ENCODE peak calls at places on chromosomes 5 and 9, in four cellular contexts. O is mammary epithelial cell, S is heart right ventricle, G is SJSA1. M is an unnamed sample.

GRCh38 chr5:142235050-142235797 is 89.6 kb downstream of the SPRY4 start:
- DNase-seq in G (peak; percentile 97), O (peak; percentile 42), S (no peak), M (no peak)

GRCh38 chr5:29382735-29383280 is 1810.7 kb upstream of the CDH6 start:
- DNase-seq in S (no peak), O (no peak), G (no peak), M (no peak)

GRCh38 chr5:157222506-157223230 is 42.0 kb downstream of the ITK start:
- DNase-seq in O (peak; percentile 15), G (no peak), S (no peak), M (peak; percentile 76)

GRCh38 chr5:74056789-74057164 is 430.8 kb downstream of the ARHGEF28 start:
- DNase-seq in O (peak; percentile 47), G (no peak), S (no peak), M (peak; percentile 44)

GRCh38 chr9:27400334-27400875 is 103.5 kb upstream of the EQTN start:
- DNase-seq in S (no peak), G (no peak), O (peak; percentile 61), M (no peak)

GRCh38 chr5:138469540-138470321 is 4.5 kb downstream of the EGR1 start:
- DNase-seq in G (no peak), O (peak; percentile 53), S (peak; percentile 47), M (peak; percentile 80)

GRCh38 chr9:79617395-79617794 is 45.6 kb downstream of the TLE4 start:
- DNase-seq in O (peak; percentile 21), G (no peak), S (peak; percentile 22), M (peak; percentile 57)

GRCh38 chr9:38651400-38652042 is 31.1 kb upstream of the ANKRD18A start:
- DNase-seq in G (no peak), S (no peak), O (no peak), M (no peak)

GRCh38 chr9:134229466-134230091 is 65.2 kb upstream of the RNU6ATAC start:
- DNase-seq in O (no peak), S (no peak), G (no peak), M (no peak)

GRCh38 chr9:72627147-72627546 is 105.7 kb downstream of the TMC1 start:
- DNase-seq in G (no peak), S (no peak), O (no peak), M (no peak)

GRCh38 chr9:73034962-73035361 is 82.1 kb upstream of the ALDH1A1 start:
- DNase-seq in O (no peak), G (no peak), S (no peak), M (no peak)

GRCh38 chr5:108025009-108025408 is 354.3 kb upstream of the EFNA5 start:
- DNase-seq in S (no peak), O (no peak), G (no peak), M (no peak)

GRCh38 chr5:96699186-96699820 is 37.1 kb downstream of the CAST start:
- DNase-seq in G (no peak), S (no peak), O (no peak), M (peak; percentile 57)

GRCh38 chr5:38598994-38599611 is 42.7 kb upstream of the LIFR start:
- DNase-seq in S (no peak), G (peak; percentile 63), O (peak; percentile 75), M (peak; percentile 79)

GRCh38 chr5:140220032-140220697 is 45.2 kb downstream of the CYSTM1 start:
- DNase-seq in O (peak; percentile 74), S (no peak), G (peak; percentile 79), M (no peak)

GRCh38 chr9:91117959-91118651 is 243.6 kb downstream of the AUH start:
- DNase-seq in O (no peak), S (peak; percentile 87), G (peak; percentile 85), M (peak; percentile 74)

GRCh38 chr5:99000878-99001277 is 72.1 kb upstream of the CHD1 start:
- DNase-seq in O (peak; percentile 29), G (no peak), S (no peak), M (no peak)

GRCh38 chr9:99140685-99141314 is 35.9 kb downstream of the TGFBR1 start:
- DNase-seq in G (peak; percentile 44), O (peak; percentile 16), S (peak; percentile 41), M (peak; percentile 76)

GRCh38 chr5:168651654-168652053 is 72.5 kb upstream of the PANK3 start:
- DNase-seq in O (peak; percentile 82), S (no peak), G (peak; percentile 71), M (peak; percentile 78)

GRCh38 chr9:137087409-137087925 is 682 bp downstream of the MAN1B1 start:
- DNase-seq in G (no peak), O (no peak), S (no peak), M (no peak)

GRCh38 chr9:134316444-134317160 is 9.7 kb upstream of the RXRA start:
- DNase-seq in O (peak; percentile 19), G (no peak), S (no peak), M (peak; percentile 51)

GRCh38 chr5:127562252-127562651 is 44.8 kb downstream of the PRRC1 start:
- DNase-seq in S (no peak), G (no peak), O (no peak), M (peak; percentile 12)

GRCh38 chr5:91928751-91929521 is 545.8 kb upstream of the ARRDC3 start:
- DNase-seq in S (no peak), O (no peak), G (no peak), M (peak; percentile 52)

GRCh38 chr5:148836272-148837250 is 10.2 kb downstream of the ADRB2 start:
- DNase-seq in O (no peak), S (no peak), G (no peak), M (no peak)

GRCh38 chr5:71737931-71738539 is 19.0 kb downstream of the CARTPT start:
- DNase-seq in O (no peak), G (no peak), S (no peak), M (no peak)

GRCh38 chr5:32206799-32207634 is 32.9 kb upstream of the GOLPH3 start:
- DNase-seq in G (no peak), S (no peak), O (no peak), M (no peak)

GRCh38 chr5:136458481-136458880 is 93.1 kb upstream of the TRPC7 start:
- DNase-seq in S (no peak), O (no peak), G (no peak), M (no peak)

GRCh38 chr9:114697951-114698351 is 16.0 kb upstream of the TEX48 start:
- DNase-seq in S (no peak), G (no peak), O (no peak), M (no peak)

GRCh38 chr9:114694719-114695269 is 12.8 kb upstream of the TEX48 start:
- DNase-seq in O (no peak), G (no peak), S (no peak), M (no peak)

GRCh38 chr9:114694146-114694545 is 12.2 kb upstream of the TEX48 start:
- DNase-seq in O (peak; percentile 50), S (no peak), G (no peak), M (no peak)

GRCh38 chr9:114693248-114693895 is 11.4 kb upstream of the TEX48 start:
- DNase-seq in S (no peak), G (no peak), O (peak; percentile 65), M (no peak)

DNA sequence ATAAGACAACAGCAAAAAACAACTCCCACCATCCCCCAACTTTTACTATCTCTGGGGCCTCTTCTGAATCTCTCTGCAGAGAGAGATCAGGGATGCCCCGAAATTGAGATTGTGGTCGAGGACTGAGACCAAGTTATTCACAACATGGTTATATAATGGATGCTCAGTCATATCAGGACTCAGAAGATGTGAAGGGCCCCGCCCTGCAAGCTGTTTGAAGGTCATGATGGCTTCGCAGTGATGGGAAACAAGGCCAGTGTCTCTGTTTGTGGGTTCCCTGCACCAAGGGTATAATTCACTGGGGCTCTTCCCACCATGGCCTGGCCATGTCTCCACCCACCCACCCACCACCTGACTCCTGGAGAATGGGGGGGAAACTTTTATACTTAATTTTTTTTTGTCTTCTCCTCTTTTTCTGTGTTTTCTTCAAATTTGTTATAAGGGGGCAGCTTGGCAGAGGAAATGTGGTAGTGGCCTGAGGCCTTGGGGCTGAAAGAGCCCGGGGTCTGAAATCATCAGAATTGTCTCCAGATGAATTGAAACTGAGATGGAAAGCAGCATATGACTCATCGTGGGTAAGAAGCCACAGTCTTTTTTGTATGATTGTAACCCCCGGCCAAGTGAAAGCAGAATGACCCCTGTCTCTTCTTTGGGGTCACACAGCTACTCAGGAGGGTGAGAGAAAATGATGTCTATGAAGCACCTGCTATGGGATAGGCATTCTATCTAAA is 15.0 kb upstream of the TEX48 start:
- DNase-seq in O (peak; percentile 53), G (no peak), S (no peak), M (peak; percentile 67)
- H3K4me3 ChIP-seq in O (no peak overlapping the region), G (no peak overlapping the region), S (no peak overlapping the region), M (no peak overlapping the region)

GRCh38 chr9:22654833-22655232 is 208.2 kb downstream of the DMRTA1 start:
- DNase-seq in O (no peak), S (no peak), G (no peak), M (no peak)

GRCh38 chr9:22643541-22643940 is 196.9 kb downstream of the DMRTA1 start:
- DNase-seq in O (no peak), S (no peak), G (no peak), M (peak; percentile 12)

GRCh38 chr9:22645893-22646292 is 199.3 kb downstream of the DMRTA1 start:
- DNase-seq in O (peak; percentile 31), G (no peak), S (no peak), M (peak; percentile 58)

GRCh38 chr9:22650145-22650544 is 203.5 kb downstream of the DMRTA1 start:
- DNase-seq in O (no peak), G (no peak), S (no peak), M (no peak)

GRCh38 chr9:22649384-22649783 is 202.8 kb downstream of the DMRTA1 start:
- DNase-seq in O (no peak), G (no peak), S (no peak), M (peak; percentile 66)
- H3K27ac ChIP-seq in O (no peak overlapping the region), G (no peak overlapping the region), S (no peak overlapping the region), M (no peak overlapping the region)

GRCh38 chr9:128627906-128628305 is 28.7 kb downstream of the DYNC2I2 start:
- DNase-seq in G (no peak), O (no peak), S (no peak), M (no peak)
- H3K36me3 ChIP-seq in G (peaks cover 96% of the 10 kb centered on the region), O (peaks cover 46% of the 10 kb centered on the region), S (peaks cover 100% of the 10 kb centered on the region), M (peaks cover 55% of the 10 kb centered on the region)

GRCh38 chr5:177300971-177301370 is 2.5 kb downstream of the RAB24 start:
- DNase-seq in O (peak; percentile 58), S (no peak), G (no peak), M (no peak)
- H3K4me3 ChIP-seq in O (no peak overlapping the region), S (no peak overlapping the region), G (no peak overlapping the region), M (no peak overlapping the region)

GRCh38 chr5:172427202-172427601 is 27.1 kb downstream of the SH3PXD2B start:
- DNase-seq in O (no peak), S (no peak), G (no peak), M (no peak)

GRCh38 chr5:172428224-172429166 is 25.8 kb downstream of the SH3PXD2B start:
- DNase-seq in S (no peak), O (no peak), G (no peak), M (no peak)

GRCh38 chr5:172426086-172426485 is 28.2 kb downstream of the SH3PXD2B start:
- DNase-seq in O (no peak), S (no peak), G (no peak), M (peak; percentile 71)

GRCh38 chr5:172430354-172430753 is 24.0 kb downstream of the SH3PXD2B start:
- DNase-seq in S (no peak), O (no peak), G (no peak), M (no peak)

GRCh38 chr5:172429201-172429940 is 25.0 kb downstream of the SH3PXD2B start:
- DNase-seq in G (no peak), S (peak; percentile 36), O (no peak), M (peak; percentile 92)
- H3K27ac ChIP-seq in G (no peak overlapping the region), S (peak overlapping the region; percentile 47), O (no peak overlapping the region), M (peak overlapping the region; percentile 52)

DNA sequence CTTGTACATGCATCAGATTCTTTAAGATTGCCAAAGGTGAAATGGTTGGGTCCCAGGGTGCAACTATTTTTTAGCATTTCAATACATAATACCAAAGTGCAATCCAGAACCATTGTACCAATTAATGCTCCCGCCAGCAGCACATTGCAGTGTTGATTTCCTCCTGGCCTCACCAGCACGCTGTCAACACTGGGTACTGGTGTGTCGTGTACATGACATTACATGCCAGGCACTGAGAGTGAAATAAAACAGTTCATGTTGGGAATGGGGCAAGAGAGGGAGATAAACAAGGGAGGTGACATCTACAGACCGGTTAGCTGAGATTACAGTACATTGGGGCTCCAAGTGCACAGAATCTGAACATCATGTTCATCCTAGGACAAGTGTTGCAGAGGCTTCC is 37.8 kb downstream of the HMGCS1 start:
- DNase-seq in O (no peak), G (no peak), S (peak; percentile 54), M (no peak)
- H3K36me3 ChIP-seq in O (no peaks in the 10 kb centered on the region), G (no peaks in the 10 kb centered on the region), S (no peaks in the 10 kb centered on the region), M (no peaks in the 10 kb centered on the region)